ENCODE peak calls at places on chromosomes 12 and 14, in seven cellular contexts. A, I, U, K, D, Z and L are unnamed samples.

GRCh38 chr12:130429656-130430505 is 92.2 kb downstream of the PIWIL1 start:
- DNase-seq in A (no peak), I (no peak), U (no peak), K (no peak), D (no peak), Z (no peak), L (no peak)

GRCh38 chr14:57057803-57058202 is 210.9 kb downstream of the EXOC5 start:
- DNase-seq in A (no peak), I (peak; percentile 30), U (no peak), K (no peak), D (no peak), Z (no peak), L (no peak)

GRCh38 chr12:92096346-92097136 is 49.1 kb downstream of the BTG1 start:
- DNase-seq in A (no peak), I (no peak), U (no peak), K (no peak), D (no peak), Z (no peak), L (no peak)

GRCh38 chr14:60862283-60862682 is 118.6 kb downstream of the TRMT5 start:
- DNase-seq in A (no peak), I (peak; percentile 93), U (no peak), K (no peak), D (no peak), Z (no peak), L (no peak)

GRCh38 chr12:58918475-58918874 is 1.8 kb downstream of the LRIG3 start:
- DNase-seq in A (no peak), I (peak; percentile 29), U (no peak), K (no peak), D (no peak), Z (no peak), L (no peak)

GRCh38 chr12:18811268-18811667 is 73.3 kb downstream of the CAPZA3 start:
- DNase-seq in A (no peak), I (no peak), U (no peak), K (no peak), D (no peak), Z (no peak), L (no peak)

GRCh38 chr14:57390806-57391562 is 598 bp downstream of the NAA30 start:
- DNase-seq in A (no peak), I (peak; percentile 47), U (no peak), K (no peak), D (no peak), Z (peak; percentile 78), L (no peak)

GRCh38 chr12:108091351-108091750 is 37.7 kb upstream of the WSCD2 start:
- DNase-seq in A (no peak), I (no peak), U (no peak), K (no peak), D (no peak), Z (no peak), L (no peak)

GRCh38 chr14:104416383-104416782 is 163.2 kb upstream of the C14orf180 start:
- DNase-seq in A (no peak), I (no peak), U (no peak), K (no peak), D (no peak), Z (no peak), L (no peak)

DNA sequence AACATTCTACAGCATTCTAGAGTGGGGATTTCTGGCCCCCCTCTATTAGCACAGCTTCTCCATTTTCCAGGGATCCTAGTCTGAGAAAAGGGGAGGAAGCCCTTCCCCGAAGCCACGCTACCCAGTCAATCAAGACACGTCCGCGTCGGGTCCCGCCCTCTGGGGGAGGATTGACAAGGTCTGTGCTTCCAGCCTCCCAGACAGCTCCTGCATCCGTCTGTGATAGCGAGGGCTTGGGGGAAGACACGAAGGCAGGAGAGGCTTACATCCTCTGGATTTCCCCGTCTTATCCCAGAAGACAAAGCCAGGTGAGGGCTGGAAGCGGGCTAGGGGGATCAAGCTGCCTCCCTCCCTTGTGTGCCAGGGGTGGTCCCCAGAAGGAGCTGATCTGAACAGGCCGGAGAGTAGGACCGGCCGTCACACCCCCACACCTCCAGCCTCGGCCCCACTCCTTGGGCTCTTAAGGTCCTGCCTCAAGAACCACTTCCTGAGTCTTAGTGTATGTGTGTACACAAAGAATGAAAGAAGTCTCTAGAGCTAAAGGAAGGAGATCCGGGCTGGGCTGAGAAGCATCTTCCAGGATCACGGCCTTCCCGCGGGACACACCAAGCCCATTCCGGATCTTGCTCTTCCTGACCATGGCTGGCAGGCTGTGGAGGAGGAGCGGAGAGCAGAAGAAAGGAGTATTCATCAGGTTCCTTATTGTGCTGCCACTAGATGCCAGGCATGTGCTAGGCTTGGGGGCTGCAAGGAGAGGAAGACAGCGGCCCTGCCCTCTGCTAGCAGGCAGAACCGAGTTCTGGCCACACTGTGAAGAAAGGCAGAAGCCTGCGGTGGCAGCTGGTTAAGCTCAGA is 1.0 kb upstream of the CD63 start:
- DNase-seq in A (peak; percentile 77), I (peak; percentile 95), U (no peak), K (no peak), D (peak; percentile 73), Z (peak; percentile 84), L (peak; percentile 68)
- TF ChIP-seq JUND in A (peak; percentile 27), I (no peak), U (no peak), K (no peak), D (no peak), Z (no peak), L (no peak)

GRCh38 chr12:109785854-109786253 is 47.3 kb downstream of the TRPV4 start:
- DNase-seq in A (no peak), I (no peak), U (no peak), K (no peak), D (no peak), Z (no peak), L (no peak)

GRCh38 chr12:109783135-109783964 is 49.8 kb downstream of the TRPV4 start:
- DNase-seq in A (no peak), I (no peak), U (no peak), K (no peak), D (no peak), Z (no peak), L (no peak)

GRCh38 chr12:109782322-109782695 is 50.9 kb downstream of the TRPV4 start:
- DNase-seq in A (no peak), I (no peak), U (no peak), K (no peak), D (no peak), Z (no peak), L (no peak)

GRCh38 chr12:109781668-109782321 is 51.4 kb downstream of the TRPV4 start:
- DNase-seq in A (no peak), I (no peak), U (no peak), K (no peak), D (no peak), Z (no peak), L (no peak)

DNA sequence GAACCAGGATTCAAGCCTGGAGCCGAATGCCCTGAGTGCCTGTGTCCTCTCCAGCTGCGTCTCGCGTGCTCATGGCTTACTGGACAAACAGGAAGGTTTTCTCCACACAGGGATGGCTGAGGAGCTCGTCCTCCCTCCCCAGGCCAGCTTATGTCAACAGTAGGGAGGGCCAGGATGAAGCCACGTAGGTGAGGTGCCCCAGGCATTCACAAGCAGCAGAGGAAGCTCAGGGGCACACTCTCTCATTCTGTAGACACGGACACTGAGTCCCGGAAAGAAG is 49.3 kb downstream of the TRPV4 start:
- DNase-seq in A (no peak), I (peak; percentile 93), U (no peak), K (no peak), D (no peak), Z (no peak), L (no peak)
- TF ChIP-seq JUND in A (no peak), I (no peak), U (no peak), K (no peak), D (no peak), Z (no peak), L (no peak)

GRCh38 chr12:109762673-109763191 is 49.1 kb downstream of the FAM222A start:
- DNase-seq in A (no peak), I (no peak), U (no peak), K (no peak), D (no peak), Z (no peak), L (no peak)

GRCh38 chr12:109763201-109763841 is 49.7 kb downstream of the FAM222A start:
- DNase-seq in A (no peak), I (peak; percentile 50), U (no peak), K (no peak), D (no peak), Z (no peak), L (no peak)

GRCh38 chr12:109764776-109765492 is 51.3 kb downstream of the FAM222A start:
- DNase-seq in A (no peak), I (no peak), U (no peak), K (no peak), D (no peak), Z (peak; percentile 28), L (no peak)

GRCh38 chr12:109765493-109765810 is 51.8 kb downstream of the FAM222A start:
- DNase-seq in A (no peak), I (no peak), U (no peak), K (no peak), D (no peak), Z (no peak), L (no peak)

GRCh38 chr12:109764123-109764522 is 50.5 kb downstream of the FAM222A start:
- DNase-seq in A (peak; percentile 37), I (no peak), U (no peak), K (no peak), D (no peak), Z (peak; percentile 68), L (no peak)
- TF ChIP-seq JUND in A (no peak), I (no peak), U (no peak), K (no peak), D (no peak), Z (no peak), L (no peak)

GRCh38 chr12:90672081-90672480 is 282.9 kb downstream of the CCER1 start:
- DNase-seq in A (no peak), I (no peak), U (no peak), K (no peak), D (no peak), Z (no peak), L (no peak)

GRCh38 chr12:90679674-90680073 is 275.3 kb downstream of the CCER1 start:
- DNase-seq in A (no peak), I (peak; percentile 34), U (no peak), K (no peak), D (no peak), Z (no peak), L (no peak)

GRCh38 chr12:90682398-90682797 is 272.6 kb downstream of the CCER1 start:
- DNase-seq in A (no peak), I (no peak), U (no peak), K (no peak), D (no peak), Z (no peak), L (no peak)

GRCh38 chr12:90677055-90677454 is 277.9 kb downstream of the CCER1 start:
- DNase-seq in A (no peak), I (no peak), U (no peak), K (no peak), D (no peak), Z (no peak), L (no peak)

DNA sequence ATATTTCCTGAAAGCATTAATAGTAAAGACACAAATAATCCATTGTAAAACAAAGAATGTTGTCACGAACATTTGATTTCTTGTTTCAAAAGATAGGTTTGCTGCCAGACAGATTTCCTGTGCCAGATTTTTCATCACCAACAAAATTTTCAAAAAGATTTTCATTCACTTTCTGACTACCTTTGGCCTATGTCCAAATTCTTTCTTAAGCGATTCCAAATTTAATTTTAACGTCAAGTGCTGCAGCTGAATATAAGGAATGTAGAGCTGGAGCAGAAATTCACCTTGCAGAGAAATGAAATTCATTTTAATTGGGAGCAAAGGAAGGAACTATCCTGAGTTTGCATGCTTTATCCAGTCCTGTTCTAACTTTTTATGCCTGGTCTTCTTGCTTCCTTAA is 277.4 kb downstream of the CCER1 start:
- DNase-seq in A (no peak), I (no peak), U (no peak), K (no peak), D (no peak), Z (no peak), L (no peak)
- TF ChIP-seq JUND in A (no peak), I (no peak), U (no peak), K (no peak), D (no peak), Z (no peak), L (no peak)